ENCODE peak calls at places on chromosomes 6 and 20, in seven cellular contexts. T, F, W, Z, P, G and D are unnamed samples.

GRCh38 chr6:111427341-111428116 is 55.5 kb downstream of the REV3L start:
- DNase-seq in W (peak; percentile 77), G (no peak), F (no peak), T (no peak), P (peak; percentile 5), Z (peak; percentile 19), D (no peak)

GRCh38 chr6:56913276-56914138 is 41.4 kb upstream of the BEND6 start:
- DNase-seq in F (no peak), P (no peak), W (no peak), Z (no peak), T (no peak), G (no peak), D (no peak)

GRCh38 chr6:142945446-142946180 is 637 bp upstream of the HIVEP2 start:
- DNase-seq in T (no peak), W (peak; percentile 70), F (peak; percentile 48), Z (no peak), G (peak; percentile 35), P (no peak), D (peak; percentile 75)

GRCh38 chr20:3092611-3093379 is 8.3 kb upstream of the AVP start:
- DNase-seq in T (no peak), W (no peak), F (no peak), Z (no peak), G (no peak), P (no peak), D (no peak)

GRCh38 chr6:104625536-104625935 is 234.2 kb downstream of the HACE1 start:
- DNase-seq in P (no peak), F (no peak), G (no peak), Z (peak; percentile 57), W (no peak), T (peak; percentile 73), D (no peak)

GRCh38 chr6:118485601-118486550 is 62.2 kb upstream of the PLN start:
- DNase-seq in T (no peak), W (peak; percentile 55), Z (no peak), P (no peak), F (no peak), G (no peak), D (no peak)

GRCh38 chr6:35419431-35419830 is 32.7 kb upstream of the FANCE start:
- DNase-seq in G (no peak), T (no peak), F (no peak), W (peak; percentile 40), P (no peak), Z (peak; percentile 24), D (no peak)

GRCh38 chr6:17728551-17729222 is 22.0 kb upstream of the NUP153 start:
- DNase-seq in F (no peak), Z (no peak), T (no peak), W (no peak), G (no peak), P (no peak), D (no peak)

GRCh38 chr6:15073344-15073789 is 172.5 kb upstream of the JARID2 start:
- DNase-seq in T (no peak), W (peak; percentile 56), Z (no peak), F (no peak), P (no peak), G (no peak), D (no peak)

GRCh38 chr20:49697071-49697470 is 16.6 kb downstream of the B4GALT5 start:
- DNase-seq in P (no peak), F (no peak), Z (no peak), G (no peak), T (no peak), W (no peak), D (no peak)

GRCh38 chr6:29955783-29956182 is 13.5 kb downstream of the HLA-A start:
- DNase-seq in P (no peak), F (no peak), Z (no peak), G (no peak), W (no peak), T (no peak), D (no peak)

GRCh38 chr6:12570461-12571030 is 146.0 kb upstream of the PHACTR1 start:
- DNase-seq in P (no peak), W (no peak), Z (no peak), F (no peak), T (no peak), G (no peak), D (no peak)

GRCh38 chr6:107275330-107275865 is 160.1 kb upstream of the BEND3 start:
- DNase-seq in Z (no peak), P (no peak), G (no peak), W (no peak), F (no peak), T (no peak), D (no peak)

GRCh38 chr6:120200853-120201252 is 851.3 kb upstream of the MAN1A1 start:
- DNase-seq in W (no peak), G (no peak), T (no peak), Z (no peak), P (no peak), F (no peak), D (no peak)

GRCh38 chr6:152432758-152433157 is 204.4 kb downstream of the SYNE1 start:
- DNase-seq in F (no peak), W (no peak), Z (no peak), P (no peak), G (no peak), T (no peak), D (no peak)

GRCh38 chr6:14706378-14706929 is 539.4 kb upstream of the JARID2 start:
- DNase-seq in F (no peak), G (peak; percentile 10), W (no peak), T (peak; percentile 75), P (peak; percentile 69), Z (peak; percentile 98), D (peak; percentile 48)

GRCh38 chr20:2118783-2119182 is 17.2 kb downstream of the STK35 start:
- DNase-seq in W (peak; percentile 34), P (no peak), T (no peak), Z (no peak), F (no peak), G (no peak), D (no peak)

GRCh38 chr20:7352165-7352564 is 584.7 kb downstream of the BMP2 start:
- DNase-seq in W (no peak), F (no peak), T (no peak), P (no peak), Z (no peak), G (no peak), D (no peak)

GRCh38 chr6:31094389-31094881 is 17.9 kb downstream of the C6orf15 start:
- DNase-seq in Z (no peak), W (no peak), P (no peak), G (no peak), T (no peak), F (peak; percentile 2), D (no peak)

GRCh38 chr6:1200706-1201105 is 111.2 kb upstream of the FOXQ1 start:
- DNase-seq in Z (no peak), P (no peak), F (no peak), G (no peak), T (no peak), W (no peak), D (no peak)

GRCh38 chr6:23713211-23713610 is 412.8 kb upstream of the NRSN1 start:
- DNase-seq in G (no peak), Z (no peak), T (no peak), W (peak; percentile 14), F (no peak), P (no peak), D (no peak)

GRCh38 chr6:130132286-130132701 is 90.5 kb downstream of the SAMD3 start:
- DNase-seq in F (peak; percentile 33), P (no peak), G (no peak), T (no peak), Z (no peak), W (peak; percentile 78), D (no peak)

GRCh38 chr6:139647001-139647400 is 272.6 kb upstream of the CITED2 start:
- DNase-seq in P (no peak), T (no peak), Z (peak; percentile 10), G (no peak), F (no peak), W (no peak), D (no peak)

GRCh38 chr6:6466967-6467761 is 121.4 kb upstream of the LY86 start:
- DNase-seq in G (no peak), T (peak; percentile 93), F (no peak), P (no peak), W (no peak), Z (no peak), D (no peak)

GRCh38 chr6:13256614-13257013 is 71.7 kb downstream of the TBC1D7 start:
- DNase-seq in F (no peak), T (no peak), W (no peak), G (no peak), P (no peak), Z (no peak), D (no peak)

GRCh38 chr6:143531720-143532504 is 20.4 kb upstream of the FUCA2 start:
- DNase-seq in T (no peak), F (no peak), W (peak; percentile 15), P (no peak), G (no peak), Z (no peak), D (no peak)

GRCh38 chr6:137734875-137735182 is 132.2 kb upstream of the TNFAIP3 start:
- DNase-seq in P (no peak), T (no peak), W (no peak), G (no peak), F (no peak), Z (no peak), D (no peak)

GRCh38 chr6:7138921-7139358 is 31.2 kb downstream of the RREB1 start:
- DNase-seq in G (no peak), F (no peak), Z (no peak), T (no peak), W (peak; percentile 63), P (no peak), D (peak; percentile 65)

GRCh38 chr6:8137529-8137939 is 35.2 kb upstream of the EEF1E1 start:
- DNase-seq in W (no peak), P (no peak), G (no peak), T (no peak), F (no peak), Z (no peak), D (no peak)

GRCh38 chr20:7366189-7366588 is 574.1 kb downstream of the HAO1 start:
- DNase-seq in G (no peak), T (no peak), P (no peak), Z (no peak), W (no peak), F (no peak), D (no peak)

GRCh38 chr6:166167258-166167731 is 356 bp downstream of the TBXT start:
- DNase-seq in Z (no peak), G (no peak), W (peak; percentile 52), F (no peak), P (no peak), T (no peak), D (no peak)